ENCODE peak calls at places on chromosomes 11 and 22, in six cellular contexts. T, D, F, M, H and O are unnamed samples.

GRCh38 chr11:37503411-37504065 is 905.5 kb upstream of the RAG2 start:
- DNase-seq in D (no peak), M (no peak), T (no peak), H (no peak), F (no peak), O (no peak)

GRCh38 chr11:103086461-103086860 is 5.5 kb downstream of the DCUN1D5 start:
- DNase-seq in T (no peak), F (no peak), M (no peak), D (no peak), H (peak), O (no peak)

GRCh38 chr22:26835929-26836528 is 178.6 kb downstream of the MIAT start:
- DNase-seq in H (peak), M (no peak), T (peak), D (peak), F (peak), O (peak)

GRCh38 chr22:38267086-38267485 is 5.7 kb downstream of the TMEM184B start:
- DNase-seq in H (no peak), D (peak), T (peak), F (peak), M (no peak), O (no peak)

GRCh38 chr11:18392434-18393321 is 1.7 kb upstream of the LDHA start:
- DNase-seq in M (no peak), F (peak), T (no peak), H (no peak), D (no peak), O (no peak)

GRCh38 chr11:121452609-121453150 is at the start of gene SORL1-AS1:
- DNase-seq in M (no peak), H (no peak), D (no peak), T (no peak), F (peak), O (no peak)

GRCh38 chr22:35777335-35777975 is 59.8 kb downstream of the APOL5 start:
- DNase-seq in D (no peak), H (peak), T (peak), F (no peak), M (no peak), O (no peak)

GRCh38 chr22:44963832-44964721 is 45.7 kb downstream of the PHF21B start:
- DNase-seq in F (no peak), D (no peak), T (no peak), H (no peak), M (no peak), O (no peak)

GRCh38 chr11:120404495-120404894 is 68.3 kb downstream of the ARHGEF12 start:
- DNase-seq in H (no peak), M (no peak), T (peak), F (no peak), D (no peak), O (no peak)

GRCh38 chr22:37281646-37282384 is 493 bp upstream of the CYTH4 start:
- DNase-seq in H (no peak), F (peak), T (no peak), M (no peak), D (no peak), O (no peak)

GRCh38 chr11:1708716-1709115 is 11.7 kb downstream of the KRTAP5-6 start:
- DNase-seq in D (no peak), H (no peak), M (no peak), F (no peak), T (no peak), O (no peak)

GRCh38 chr11:27349919-27350318 is 13.1 kb downstream of the CCDC34 start:
- DNase-seq in D (no peak), M (no peak), F (no peak), T (no peak), H (no peak), O (no peak)

GRCh38 chr11:13972033-13972910 is 9.7 kb downstream of the SPON1 start:
- DNase-seq in M (no peak), F (no peak), T (peak), H (no peak), D (no peak), O (no peak)

GRCh38 chr11:39255648-39256047 is 2203.8 kb downstream of the LRRC4C start:
- DNase-seq in F (no peak), T (no peak), H (no peak), M (no peak), D (no peak), O (no peak)